ENCODE peak calls at places on chromosome 9, in six cellular contexts. One of them, this sample, is unnamed.
A peak's percentile ranks its signal among the peaks of the same experiment; 100 is the strongest.

GRCh38 chr9:132006657-132007370 is 72.9 kb downstream of the MED27 start:
- DNase-seq in naive thymus-derived CD4-positive, alpha-beta T cell: no peak
- DNase-seq in heart left ventricle: no peak
- DNase-seq in psoas muscle: no peak
- DNase-seq in hepatocyte: no peak
- DNase-seq in endodermal cell: peak; percentile 84
- DNase-seq in this sample: no peak

GRCh38 chr9:1200847-1201251 is 150.7 kb downstream of the DMRT2 start:
- DNase-seq in naive thymus-derived CD4-positive, alpha-beta T cell: no peak
- DNase-seq in heart left ventricle: peak; percentile 51
- DNase-seq in psoas muscle: peak; percentile 69
- DNase-seq in hepatocyte: no peak
- DNase-seq in endodermal cell: no peak
- DNase-seq in this sample: no peak

GRCh38 chr9:35193762-35194161 is 32.0 kb downstream of the UNC13B start:
- DNase-seq in naive thymus-derived CD4-positive, alpha-beta T cell: no peak
- DNase-seq in heart left ventricle: no peak
- DNase-seq in psoas muscle: no peak
- DNase-seq in hepatocyte: no peak
- DNase-seq in endodermal cell: no peak
- DNase-seq in this sample: no peak

GRCh38 chr9:131201856-131202255 is 74.5 kb downstream of the FAM78A start:
- DNase-seq in naive thymus-derived CD4-positive, alpha-beta T cell: no peak
- DNase-seq in heart left ventricle: no peak
- DNase-seq in psoas muscle: no peak
- DNase-seq in hepatocyte: no peak
- DNase-seq in endodermal cell: no peak
- DNase-seq in this sample: no peak

GRCh38 chr9:137691648-137692357 is 73.0 kb downstream of the EHMT1 start:
- DNase-seq in naive thymus-derived CD4-positive, alpha-beta T cell: no peak
- DNase-seq in heart left ventricle: no peak
- DNase-seq in psoas muscle: no peak
- DNase-seq in hepatocyte: no peak
- DNase-seq in endodermal cell: no peak
- DNase-seq in this sample: no peak

GRCh38 chr9:131402738-131403492 is 9.0 kb downstream of the PRRC2B start:
- DNase-seq in naive thymus-derived CD4-positive, alpha-beta T cell: no peak
- DNase-seq in heart left ventricle: peak; percentile 94
- DNase-seq in psoas muscle: peak; percentile 92
- DNase-seq in hepatocyte: peak; percentile 83
- DNase-seq in endodermal cell: no peak
- DNase-seq in this sample: no peak

GRCh38 chr9:134328841-134329575 is 2.8 kb downstream of the RXRA start:
- DNase-seq in naive thymus-derived CD4-positive, alpha-beta T cell: no peak
- DNase-seq in heart left ventricle: peak; percentile 64
- DNase-seq in psoas muscle: peak; percentile 80
- DNase-seq in hepatocyte: peak; percentile 73
- DNase-seq in endodermal cell: no peak
- DNase-seq in this sample: no peak

GRCh38 chr9:110217656-110218099 is 9.7 kb upstream of the C9orf152 start:
- DNase-seq in naive thymus-derived CD4-positive, alpha-beta T cell: no peak
- DNase-seq in heart left ventricle: no peak
- DNase-seq in psoas muscle: no peak
- DNase-seq in hepatocyte: peak; percentile 62
- DNase-seq in endodermal cell: no peak
- DNase-seq in this sample: no peak

GRCh38 chr9:22911632-22912031 is 465.0 kb downstream of the DMRTA1 start:
- DNase-seq in naive thymus-derived CD4-positive, alpha-beta T cell: no peak
- DNase-seq in heart left ventricle: no peak
- DNase-seq in psoas muscle: no peak
- DNase-seq in hepatocyte: no peak
- DNase-seq in endodermal cell: no peak
- DNase-seq in this sample: no peak

GRCh38 chr9:121141706-121142105 is 60.0 kb downstream of the RAB14 start:
- DNase-seq in naive thymus-derived CD4-positive, alpha-beta T cell: no peak
- DNase-seq in heart left ventricle: no peak
- DNase-seq in psoas muscle: no peak
- DNase-seq in hepatocyte: no peak
- DNase-seq in endodermal cell: no peak
- DNase-seq in this sample: no peak
- H3K36me3 ChIP-seq in naive thymus-derived CD4-positive, alpha-beta T cell: peaks cover 45% of the 10 kb centered on the region
- H3K36me3 ChIP-seq in heart left ventricle: peaks cover 98% of the 10 kb centered on the region
- H3K36me3 ChIP-seq in psoas muscle: peaks cover 3% of the 10 kb centered on the region
- H3K36me3 ChIP-seq in hepatocyte: no peaks in the 10 kb centered on the region
- H3K36me3 ChIP-seq in endodermal cell: peaks cover 61% of the 10 kb centered on the region
- H3K36me3 ChIP-seq in this sample: peaks cover 72% of the 10 kb centered on the region

DNA sequence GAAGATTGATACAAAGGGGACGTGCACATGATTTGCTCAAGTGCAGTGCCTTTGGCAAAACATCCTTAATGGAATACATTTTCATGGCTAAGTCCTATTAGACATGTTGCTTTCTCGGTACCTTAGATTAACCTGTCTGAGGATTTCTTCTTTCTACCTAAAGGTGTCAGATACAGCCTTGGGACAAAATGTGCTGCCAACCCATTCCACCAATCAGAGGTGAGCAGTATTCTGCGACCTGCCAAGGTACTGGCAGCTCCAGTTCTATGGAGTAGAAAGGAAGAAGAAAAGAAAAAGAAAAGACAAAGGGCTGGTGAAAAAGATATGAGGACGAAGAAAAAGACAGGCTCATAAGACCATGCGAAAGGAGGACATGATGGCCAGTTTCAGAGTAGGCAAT is 651.6 kb upstream of the DMAC1 start:
- DNase-seq in naive thymus-derived CD4-positive, alpha-beta T cell: no peak
- DNase-seq in heart left ventricle: no peak
- DNase-seq in psoas muscle: no peak
- DNase-seq in hepatocyte: no peak
- DNase-seq in endodermal cell: no peak
- DNase-seq in this sample: no peak
- H3K36me3 ChIP-seq in naive thymus-derived CD4-positive, alpha-beta T cell: no peaks in the 10 kb centered on the region
- H3K36me3 ChIP-seq in heart left ventricle: no peaks in the 10 kb centered on the region
- H3K36me3 ChIP-seq in psoas muscle: no peaks in the 10 kb centered on the region
- H3K36me3 ChIP-seq in hepatocyte: no peaks in the 10 kb centered on the region
- H3K36me3 ChIP-seq in endodermal cell: peaks cover 12% of the 10 kb centered on the region
- H3K36me3 ChIP-seq in this sample: no peaks in the 10 kb centered on the region

DNA sequence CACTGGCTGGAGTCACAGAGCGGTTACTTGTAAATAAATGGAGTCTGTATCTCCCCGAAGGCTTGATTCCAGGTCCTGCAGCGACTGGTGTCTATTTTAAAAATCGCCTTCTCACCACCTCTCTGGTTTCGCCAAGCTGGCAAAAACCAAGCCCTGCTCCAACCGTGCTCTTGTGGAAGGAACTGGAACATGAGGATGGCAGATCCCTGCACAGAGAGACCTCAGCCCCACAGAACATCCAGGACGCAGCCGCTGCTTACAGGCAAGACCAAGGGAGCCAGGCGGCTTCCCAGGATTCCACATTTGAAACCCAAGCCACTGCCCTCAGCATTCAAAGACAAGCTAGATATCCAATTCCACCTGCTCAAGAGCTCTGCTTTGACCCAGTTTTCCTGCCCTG is 15.0 kb downstream of the SEMA4D start:
- DNase-seq in naive thymus-derived CD4-positive, alpha-beta T cell: no peak
- DNase-seq in heart left ventricle: no peak
- DNase-seq in psoas muscle: peak; percentile 78
- DNase-seq in hepatocyte: no peak
- DNase-seq in endodermal cell: no peak
- DNase-seq in this sample: no peak
- H3K36me3 ChIP-seq in naive thymus-derived CD4-positive, alpha-beta T cell: no peaks in the 10 kb centered on the region
- H3K36me3 ChIP-seq in heart left ventricle: no peaks in the 10 kb centered on the region
- H3K36me3 ChIP-seq in psoas muscle: no peaks in the 10 kb centered on the region
- H3K36me3 ChIP-seq in hepatocyte: no peaks in the 10 kb centered on the region
- H3K36me3 ChIP-seq in endodermal cell: no peaks in the 10 kb centered on the region
- H3K36me3 ChIP-seq in this sample: peaks cover 6% of the 10 kb centered on the region

DNA sequence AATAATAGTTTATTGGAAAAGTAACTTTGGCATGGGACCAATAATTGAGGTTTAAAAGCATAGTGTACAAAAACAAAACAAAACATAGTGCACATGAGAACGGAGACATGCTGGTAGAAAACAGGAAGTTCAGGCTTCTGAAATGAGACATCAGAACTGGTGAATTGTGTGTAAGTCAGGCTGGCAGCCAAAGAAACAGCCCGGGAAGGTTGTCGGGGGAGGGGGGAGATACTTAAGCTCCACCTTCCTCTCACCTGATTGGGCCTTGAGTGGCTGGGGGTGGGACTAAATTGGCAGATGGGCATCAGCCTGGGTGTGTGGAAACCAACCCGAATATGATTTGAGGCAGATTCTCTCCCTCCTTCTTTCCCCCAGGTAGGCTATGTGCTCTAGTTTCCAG is 256.3 kb downstream of the SMARCA2 start:
- DNase-seq in naive thymus-derived CD4-positive, alpha-beta T cell: no peak
- DNase-seq in heart left ventricle: no peak
- DNase-seq in psoas muscle: no peak
- DNase-seq in hepatocyte: no peak
- DNase-seq in endodermal cell: peak; percentile 85
- DNase-seq in this sample: no peak
- H3K36me3 ChIP-seq in naive thymus-derived CD4-positive, alpha-beta T cell: no peaks in the 10 kb centered on the region
- H3K36me3 ChIP-seq in heart left ventricle: no peaks in the 10 kb centered on the region
- H3K36me3 ChIP-seq in psoas muscle: no peaks in the 10 kb centered on the region
- H3K36me3 ChIP-seq in hepatocyte: no peaks in the 10 kb centered on the region
- H3K36me3 ChIP-seq in endodermal cell: peaks cover 28% of the 10 kb centered on the region
- H3K36me3 ChIP-seq in this sample: no peaks in the 10 kb centered on the region

This sample was measured in WERI-Rb-1.